ENCODE peak calls at places on chromosome 17, in four cellular contexts. R is activated naive CD8-positive, alpha-beta T cell treated with anti-CD3 and anti-CD28 coated beads for 36 hours; K is RPMI8226; N is H54. Y is an unnamed sample.

GRCh38 chr17:48814504-48814903 is 2.5 kb downstream of the TTLL6 start:
- DNase-seq in K (peak), N (peak), R (peak), Y (peak)

GRCh38 chr17:57551321-57552079 is 193.6 kb downstream of the CCDC182 start:
- DNase-seq in N (no peak), K (no peak), R (no peak), Y (no peak)

GRCh38 chr17:74737299-74738050 is 419 bp downstream of the RAB37 start:
- DNase-seq in K (peak), N (no peak), R (no peak), Y (no peak)

GRCh38 chr17:29840884-29841283 is 89.1 kb downstream of the SSH2 start:
- DNase-seq in K (no peak), R (no peak), N (no peak), Y (no peak)

GRCh38 chr17:81254955-81255717 is 16.0 kb downstream of the NDUFAF8 start:
- DNase-seq in K (no peak), R (no peak), N (no peak), Y (peak)

GRCh38 chr17:59361916-59362810 is 30.7 kb downstream of the YPEL2 start:
- DNase-seq in R (peak), N (peak), K (no peak), Y (peak)

GRCh38 chr17:62085511-62086408 is 20.7 kb upstream of the MED13 start:
- DNase-seq in R (no peak), K (no peak), N (no peak), Y (no peak)

GRCh38 chr17:54944796-54945195 is 23.7 kb downstream of the COX11 start:
- DNase-seq in N (no peak), R (no peak), K (no peak), Y (no peak)

GRCh38 chr17:56045907-56046306 is 107.4 kb upstream of the ANKFN1 start:
- DNase-seq in N (no peak), K (no peak), R (no peak), Y (no peak)

GRCh38 chr17:2703606-2704005 is 8.0 kb downstream of the CLUH start:
- DNase-seq in R (no peak), K (no peak), N (no peak), Y (no peak)

GRCh38 chr17:79811888-79812205 is 15.0 kb upstream of the CBX8 start:
- DNase-seq in N (no peak), K (no peak), R (no peak), Y (no peak)

GRCh38 chr17:82696916-82697807 is 1.3 kb downstream of the RAB40B start:
- DNase-seq in R (peak), K (no peak), N (no peak), Y (no peak)

GRCh38 chr17:81870978-81871386 is at the start of gene ARHGDIA:
- DNase-seq in K (no peak), R (no peak), N (no peak), Y (peak)

GRCh38 chr17:18217412-18218015 is 7.9 kb upstream of the LLGL1 start:
- DNase-seq in K (peak), R (peak), N (peak), Y (peak)

GRCh38 chr17:9285602-9286001 is 264.3 kb downstream of the NTN1 start:
- DNase-seq in N (no peak), R (no peak), K (no peak), Y (no peak)

GRCh38 chr17:15341385-15341849 is at the start of gene TEKT3:
- DNase-seq in K (peak), R (peak), N (peak), Y (peak)

GRCh38 chr17:68605914-68606313 is 4.7 kb upstream of the FAM20A start:
- DNase-seq in N (no peak), R (no peak), K (peak), Y (no peak)

GRCh38 chr17:31690118-31690517 is 168.9 kb downstream of the COPRS start:
- DNase-seq in N (no peak), R (no peak), K (no peak), Y (peak)

GRCh38 chr17:50620848-50621247 is 13.8 kb upstream of the ABCC3 start:
- DNase-seq in K (no peak), N (no peak), R (no peak), Y (no peak)

GRCh38 chr17:4187076-4187475 is 44.1 kb downstream of the CYB5D2 start:
- DNase-seq in N (no peak), K (no peak), R (no peak), Y (no peak)

GRCh38 chr17:48542956-48543853 is 1.7 kb downstream of the HOXB2 start:
- DNase-seq in R (peak), K (peak), N (no peak), Y (peak)

GRCh38 chr17:42107597-42108576 is 4.6 kb downstream of the DHX58 start:
- DNase-seq in N (peak), R (peak), K (peak), Y (peak)

GRCh38 chr17:29722411-29723198 is 99.9 kb upstream of the CORO6 start:
- DNase-seq in R (no peak), N (no peak), K (peak), Y (no peak)

GRCh38 chr17:78343099-78343432 is 16.8 kb downstream of the SOCS3 start:
- DNase-seq in N (peak), K (peak), R (no peak), Y (peak)

GRCh38 chr17:18033442-18034099 is 5.4 kb downstream of the ATPAF2 start:
- DNase-seq in N (peak), K (peak), R (peak), Y (no peak)

GRCh38 chr17:9451919-9452318 is 123.7 kb downstream of the STX8 start:
- DNase-seq in N (no peak), R (no peak), K (no peak), Y (no peak)

GRCh38 chr17:80117491-80118401 is 16.4 kb downstream of the GAA start:
- DNase-seq in N (no peak), R (no peak), K (no peak), Y (no peak)

GRCh38 chr17:66755101-66755943 is 79.6 kb upstream of the CACNG5 start:
- DNase-seq in N (no peak), K (no peak), R (no peak), Y (no peak)

GRCh38 chr17:55271958-55272710 is 7.4 kb downstream of the HLF start:
- DNase-seq in K (no peak), R (no peak), N (no peak), Y (no peak)

GRCh38 chr17:35046740-35047283 is 16.7 kb downstream of the RFFL start:
- DNase-seq in R (peak), N (peak), K (peak), Y (peak)

GRCh38 chr17:81935709-81936084 is 1.4 kb downstream of the PYCR1 start:
- DNase-seq in K (no peak), R (no peak), N (no peak), Y (no peak)

GRCh38 chr17:43669971-43670644 is 8.4 kb upstream of the MEOX1 start:
- DNase-seq in K (peak), R (no peak), N (no peak), Y (no peak)

GRCh38 chr17:42313773-42314566 is 25.7 kb downstream of the STAT5A start:
- DNase-seq in K (no peak), N (no peak), R (peak), Y (no peak)

GRCh38 chr17:21381076-21381706 is 5.0 kb downstream of the KCNJ12 start:
- DNase-seq in N (no peak), K (peak), R (no peak), Y (no peak)

GRCh38 chr17:45265823-45266222 is 3.9 kb upstream of the SPATA32 start:
- DNase-seq in K (no peak), N (peak), R (no peak), Y (peak)

GRCh38 chr17:81564778-81565177 is 12.6 kb upstream of the FAAP100 start:
- DNase-seq in K (no peak), R (no peak), N (no peak), Y (no peak)